ENCODE peak calls at places on chromosomes 16 and 17, in five cellular contexts. S, Y, G, B and H are unnamed samples.

GRCh38 chr16:74716355-74716754 is 15.7 kb upstream of the MLKL start:
- DNase-seq in G (no peak), Y (no peak), B (no peak), S (no peak), H (no peak)

GRCh38 chr16:75263963-75264445 is 12.6 kb upstream of the BCAR1 start:
- DNase-seq in Y (no peak), S (no peak), B (no peak), G (no peak), H (no peak)

GRCh38 chr17:3977387-3977786 is 13.2 kb upstream of the ATP2A3 start:
- DNase-seq in S (no peak), G (no peak), B (no peak), Y (no peak), H (no peak)

GRCh38 chr17:2709173-2709661 is 2.3 kb downstream of the CLUH start:
- DNase-seq in Y (no peak), S (no peak), B (no peak), G (no peak), H (no peak)

GRCh38 chr17:41860254-41860931 is 4.8 kb downstream of the KLHL11 start:
- DNase-seq in B (no peak), G (no peak), Y (no peak), S (no peak), H (no peak)

GRCh38 chr16:47553853-47554564 is 92.9 kb downstream of the PHKB start:
- DNase-seq in G (no peak), B (no peak), Y (no peak), S (no peak), H (no peak)

GRCh38 chr16:7449808-7450207 is 117.2 kb downstream of the RBFOX1 start:
- DNase-seq in G (no peak), S (no peak), B (no peak), Y (no peak), H (no peak)

GRCh38 chr17:72004476-72005331 is 116.1 kb upstream of the SOX9 start:
- DNase-seq in S (no peak), Y (no peak), G (no peak), B (no peak), H (no peak)

GRCh38 chr17:17146791-17147406 is 59.2 kb downstream of the PLD6 start:
- DNase-seq in B (no peak), Y (peak), S (no peak), G (peak), H (no peak)

GRCh38 chr17:46964315-46965265 is 14.5 kb downstream of the RPRML start:
- DNase-seq in S (no peak), Y (no peak), G (peak), B (no peak), H (no peak)

GRCh38 chr16:3696425-3697218 is 20.7 kb downstream of the TRAP1 start:
- DNase-seq in G (no peak), Y (no peak), S (no peak), B (no peak), H (no peak)

GRCh38 chr16:57479043-57479421 is 7.3 kb downstream of the DOK4 start:
- DNase-seq in B (no peak), Y (no peak), S (peak), G (no peak), H (no peak)

GRCh38 chr17:48555616-48556533 is 11.0 kb upstream of the HOXB2 start:
- DNase-seq in Y (peak), G (peak), B (no peak), S (no peak), H (no peak)

GRCh38 chr17:10046786-10047609 is 141.9 kb upstream of the RCVRN start:
- DNase-seq in B (no peak), S (no peak), G (no peak), Y (no peak), H (no peak)

GRCh38 chr16:12999368-12999767 is 98.0 kb downstream of the SHISA9 start:
- DNase-seq in G (no peak), B (no peak), S (no peak), Y (no peak), H (no peak)

GRCh38 chr16:16064874-16065384 is 115.5 kb downstream of the ABCC1 start:
- DNase-seq in B (no peak), G (no peak), S (no peak), Y (no peak), H (no peak)

GRCh38 chr17:13002761-13003453 is 14.9 kb downstream of the ELAC2 start:
- DNase-seq in Y (peak), B (peak), S (peak), G (peak), H (peak)